ENCODE peak calls at places on chromosomes 3 and 15, in five cellular contexts. B, W, T, O and Q are unnamed samples. For H3K36me3, the result is how much of the 10 kb centered on the place peaks cover.

GRCh38 chr15:60679256-60679655 is 200.3 kb upstream of the ICE2 start:
- DNase-seq in B (no peak), O (no peak), T (peak), W (peak), Q (no peak)

GRCh38 chr3:179163503-179163902 is 15.3 kb downstream of the PIK3CA start:
- DNase-seq in W (no peak), T (no peak), O (no peak), B (no peak), Q (no peak)

GRCh38 chr3:23889401-23889800 is 27.4 kb downstream of the NKIRAS1 start:
- DNase-seq in O (no peak), T (no peak), W (no peak), B (no peak), Q (no peak)

GRCh38 chr15:67083135-67083766 is 17.8 kb downstream of the SMAD3 start:
- DNase-seq in W (no peak), O (peak), B (no peak), T (peak), Q (no peak)

GRCh38 chr15:64216722-64217428 is 54.1 kb upstream of the PPIB start:
- DNase-seq in T (no peak), B (no peak), O (no peak), W (peak), Q (no peak)

GRCh38 chr3:139541156-139541897 is 1.8 kb upstream of the RBP1 start:
- DNase-seq in W (no peak), T (no peak), B (no peak), O (no peak), Q (no peak)

GRCh38 chr3:102532901-102533300 is 98.1 kb downstream of the ZPLD1 start:
- DNase-seq in B (no peak), T (peak), W (no peak), O (peak), Q (no peak)

GRCh38 chr3:143757691-143758090 is 90.6 kb downstream of the SLC9A9 start:
- DNase-seq in B (no peak), T (no peak), W (no peak), O (no peak), Q (no peak)

GRCh38 chr3:143266936-143267335 is 147.4 kb downstream of the CHST2 start:
- DNase-seq in T (no peak), W (no peak), B (no peak), O (peak), Q (no peak)

GRCh38 chr3:157836022-157836421 is 270.2 kb downstream of the SHOX2 start:
- DNase-seq in T (no peak), B (no peak), W (no peak), O (no peak), Q (no peak)

GRCh38 chr3:69161587-69162196 is 39.3 kb upstream of the LMOD3 start:
- DNase-seq in O (peak), T (peak), B (no peak), W (peak), Q (no peak)

GRCh38 chr3:116423365-116423764 is 21.9 kb downstream of the LSAMP start:
- DNase-seq in B (no peak), W (no peak), O (no peak), T (peak), Q (no peak)

GRCh38 chr3:98073486-98073885 is 13.5 kb upstream of the OR5AC2 start:
- DNase-seq in B (no peak), T (no peak), W (no peak), O (no peak), Q (no peak)

GRCh38 chr3:9627901-9628633 is 21.2 kb upstream of the MTMR14 start:
- DNase-seq in W (no peak), B (no peak), T (no peak), O (no peak), Q (no peak)

GRCh38 chr15:73965730-73966103 is 26.4 kb downstream of the STOML1 start:
- DNase-seq in W (no peak), T (peak), B (no peak), O (peak), Q (no peak)

DNA sequence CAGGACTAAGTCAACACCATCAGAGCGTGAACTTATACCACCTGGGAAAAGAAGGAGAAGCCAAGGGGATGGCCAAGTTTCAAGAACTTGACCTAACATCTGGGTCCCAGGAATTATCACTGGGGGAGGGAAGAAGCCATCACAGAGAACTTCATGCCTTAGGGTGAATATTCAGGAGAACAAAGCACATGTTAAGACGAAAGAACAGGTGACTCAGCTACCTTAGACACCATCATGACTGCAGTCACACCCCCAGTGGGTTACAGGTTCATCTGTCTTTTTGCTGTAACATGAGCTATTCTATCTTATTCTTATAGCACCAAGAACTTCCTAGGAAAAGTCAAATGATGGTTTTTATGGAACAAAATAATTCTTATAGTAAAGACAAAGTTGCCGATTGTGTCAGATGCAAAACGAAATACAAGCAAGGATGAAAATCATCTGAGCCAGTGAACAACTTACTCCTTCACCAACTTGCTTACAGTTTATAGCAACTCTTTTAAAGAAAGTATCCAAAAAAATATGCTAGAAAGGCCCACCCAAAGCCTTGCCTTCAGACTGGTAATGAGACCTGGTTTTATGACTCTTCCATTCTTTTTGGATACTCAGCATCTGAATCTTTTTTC is 72.0 kb downstream of the TPRA1 start:
- DNase-seq in B (no peak), W (no peak), O (no peak), T (no peak), Q (no peak)
- H3K36me3 ChIP-seq in B (under half), W (under half), O (under half), T (under half), Q (under half)

DNA sequence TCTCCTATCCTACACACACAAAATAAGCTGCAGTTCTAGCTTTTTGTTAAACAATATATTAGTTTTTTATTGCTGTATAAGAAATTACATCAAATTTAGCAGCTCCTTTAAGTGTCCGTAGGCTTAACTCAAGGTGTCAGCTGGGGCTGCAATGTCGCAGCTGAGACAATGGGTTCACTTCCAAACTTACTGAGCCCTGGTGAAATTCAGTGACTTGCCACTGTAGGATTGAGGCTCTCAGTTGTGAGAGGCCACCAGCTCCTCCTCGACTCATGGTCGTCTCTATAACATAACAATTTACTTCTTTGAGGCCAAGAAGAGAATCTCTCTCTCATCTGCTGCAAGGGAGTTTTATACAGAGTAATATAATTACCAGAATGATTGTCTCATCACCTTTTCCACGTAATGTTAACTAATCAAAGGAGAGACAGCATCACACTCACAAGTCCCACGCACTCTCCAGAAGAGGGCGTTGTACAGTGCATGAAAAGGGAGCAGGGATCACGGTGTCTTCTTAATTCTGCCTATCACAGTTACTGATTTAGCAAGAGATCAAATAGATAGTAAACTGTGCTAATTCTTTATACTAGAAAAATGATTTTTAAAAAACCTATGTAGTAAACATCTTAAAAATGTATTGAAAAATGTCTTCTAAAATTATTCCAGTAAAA is 735.6 kb upstream of the GBE1 start:
- DNase-seq in T (no peak), B (no peak), W (no peak), O (peak), Q (no peak)
- TF ChIP-seq CTCF in T (no peak), B (no peak), W (no peak), O (peak), Q (peak)

DNA sequence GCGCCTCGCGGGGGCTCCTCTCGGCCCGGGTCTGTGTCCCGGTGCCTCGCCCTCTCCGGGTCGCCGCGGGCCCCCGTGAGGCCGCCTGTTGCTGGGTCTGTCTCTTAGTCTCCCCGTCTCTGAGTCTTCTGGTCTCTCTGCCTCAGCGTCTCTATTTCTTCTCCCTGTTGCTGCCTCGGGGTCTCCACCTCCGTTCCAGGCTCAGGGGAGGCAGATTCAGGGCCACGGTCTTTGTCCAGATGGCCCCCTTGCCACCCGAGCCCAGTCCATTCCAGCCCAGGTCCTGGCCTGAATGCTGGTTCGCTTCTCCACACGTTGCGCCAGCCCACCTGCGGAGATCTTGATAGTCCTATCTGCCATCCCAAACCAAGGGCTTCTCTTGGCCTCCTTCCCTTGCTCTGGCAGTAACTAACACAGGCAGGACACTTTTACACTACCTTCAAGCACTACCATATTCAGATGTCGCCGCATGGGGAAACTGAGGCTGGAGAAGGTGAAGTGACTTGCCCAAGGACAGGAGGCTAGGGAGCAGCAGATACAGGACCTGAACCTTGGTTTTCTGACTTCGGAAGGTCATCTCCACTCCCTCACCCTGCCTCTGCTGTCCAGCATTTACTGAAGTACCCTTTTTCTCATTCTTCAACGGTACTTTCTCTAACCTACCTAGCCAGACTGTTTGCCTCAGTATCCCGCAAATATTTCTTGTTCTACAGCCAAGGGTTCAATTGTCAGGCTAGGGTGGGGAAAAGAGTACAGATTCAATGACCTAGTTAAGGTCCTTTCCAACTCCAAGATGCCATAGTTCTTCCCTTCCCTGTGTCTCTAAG is 616 bp upstream of the IGDCC4 start:
- DNase-seq in O (no peak), T (no peak), W (peak), B (no peak), Q (peak)
- H3K4me3 ChIP-seq in O (no peak), T (peak), W (peak), B (no peak), Q (peak)

DNA sequence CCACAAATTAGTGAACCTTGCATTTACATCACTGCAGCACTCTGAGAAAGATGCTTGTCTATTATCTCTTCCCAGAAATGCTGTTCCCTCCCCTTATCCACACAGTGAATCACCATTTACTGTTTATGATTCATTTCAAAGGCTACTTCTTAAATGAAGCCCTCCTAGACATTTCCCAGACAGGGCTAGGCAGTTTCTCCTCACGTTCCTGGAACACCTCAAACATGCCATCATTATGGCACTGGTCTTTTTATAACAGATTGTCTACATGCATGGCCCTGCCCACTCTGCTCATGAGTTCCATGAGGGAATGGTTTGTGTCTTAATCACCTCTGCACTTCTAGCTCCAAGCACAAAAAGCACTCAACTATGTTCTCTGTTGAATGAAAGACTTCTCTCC is 32.2 kb upstream of the TM2D3 start:
- DNase-seq in W (no peak), B (no peak), O (no peak), T (peak), Q (no peak)
- H3K36me3 ChIP-seq in W (under half), B (half or more), O (under half), T (under half), Q (under half)

DNA sequence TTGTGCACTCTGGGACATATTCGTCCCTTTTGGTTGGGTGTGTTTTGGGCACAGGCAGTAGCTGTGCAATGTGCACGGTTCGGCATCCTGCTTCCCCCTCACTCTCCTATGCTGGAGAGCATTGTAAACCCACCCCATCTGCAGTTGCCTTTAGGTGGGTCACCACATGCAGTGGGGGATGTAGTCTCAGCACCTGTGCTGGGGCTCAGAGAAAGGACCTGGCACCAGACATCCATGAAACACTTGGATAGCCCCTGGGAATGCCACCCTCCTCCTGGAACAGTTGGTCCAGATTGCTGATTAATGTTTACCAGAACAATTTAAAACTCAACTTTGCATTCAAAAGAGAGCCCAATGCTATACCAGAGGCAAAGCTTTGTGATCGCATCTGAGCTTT is 123.9 kb upstream of the MEF2A start:
- DNase-seq in W (no peak), T (no peak), O (no peak), B (no peak), Q (no peak)
- TF ChIP-seq CTCF in W (no peak), T (no peak), O (no peak), B (no peak), Q (no peak)

DNA sequence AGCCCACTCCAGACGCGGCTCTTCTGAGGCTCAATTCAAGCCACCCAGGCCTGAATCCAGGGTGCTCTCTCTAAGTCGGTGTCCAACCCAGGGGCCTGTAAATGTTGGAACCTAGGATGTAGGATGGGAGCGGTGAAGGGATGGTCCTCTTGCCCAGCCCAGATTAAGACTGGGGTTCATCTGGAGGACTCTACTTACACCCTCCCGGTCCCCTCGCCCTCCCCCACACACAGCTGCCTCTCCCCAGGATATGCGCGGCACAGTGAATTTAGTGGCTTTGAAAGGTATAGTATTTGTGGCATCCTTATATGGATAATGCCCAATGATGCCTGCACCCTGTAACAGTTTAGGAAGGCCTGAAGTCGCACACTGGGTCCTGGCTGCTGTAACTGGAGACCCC is 855 bp upstream of the FBN1 start:
- DNase-seq in O (no peak), W (no peak), T (no peak), B (no peak), Q (no peak)
- H3K4me3 ChIP-seq in O (no peak), W (peak), T (peak), B (peak), Q (peak)

GRCh38 chr15:100616700-100617099 is 14.3 kb downstream of the ASB7 start:
- DNase-seq in B (no peak), T (no peak), W (no peak), O (no peak), Q (no peak)

GRCh38 chr15:100614336-100614735 is 11.9 kb downstream of the ASB7 start:
- DNase-seq in T (no peak), W (no peak), O (no peak), B (no peak), Q (no peak)

GRCh38 chr15:100614918-100615317 is 12.5 kb downstream of the ASB7 start:
- DNase-seq in W (no peak), O (no peak), B (no peak), T (no peak), Q (no peak)

GRCh38 chr15:100615801-100616200 is 13.4 kb downstream of the ASB7 start:
- DNase-seq in O (no peak), T (no peak), B (no peak), W (no peak), Q (no peak)

GRCh38 chr15:100612539-100612938 is 10.2 kb downstream of the ASB7 start:
- DNase-seq in O (no peak), W (no peak), B (no peak), T (no peak), Q (no peak)
- H3K36me3 ChIP-seq in O (half or more), W (under half), B (half or more), T (under half), Q (half or more)